ENCODE peak calls at places on chromosomes 7 and 10, in four cellular contexts. One of them, this sample, is unnamed.

GRCh38 chr10:36248314-36248981 is 606.4 kb upstream of the FZD8 start:
- DNase-seq in coronary artery: no peak
- DNase-seq in pancreas: no peak
- DNase-seq in IMR-90: peak
- DNase-seq in this sample: no peak

GRCh38 chr10:88088441-88089340 is 225.3 kb downstream of the PTEN start:
- DNase-seq in coronary artery: no peak
- DNase-seq in pancreas: no peak
- DNase-seq in IMR-90: no peak
- DNase-seq in this sample: no peak

GRCh38 chr10:114724295-114724694 is 66.2 kb upstream of the ABLIM1 start:
- DNase-seq in coronary artery: no peak
- DNase-seq in pancreas: no peak
- DNase-seq in IMR-90: no peak
- DNase-seq in this sample: no peak

GRCh38 chr10:113960617-113961260 is 82.9 kb upstream of the ADRB1 start:
- DNase-seq in coronary artery: no peak
- DNase-seq in pancreas: no peak
- DNase-seq in IMR-90: no peak
- DNase-seq in this sample: no peak

GRCh38 chr10:12509016-12509793 is 159.9 kb downstream of the CAMK1D start:
- DNase-seq in coronary artery: peak
- DNase-seq in pancreas: no peak
- DNase-seq in IMR-90: no peak
- DNase-seq in this sample: no peak

GRCh38 chr10:52215745-52216361 is 98.2 kb upstream of the DKK1 start:
- DNase-seq in coronary artery: no peak
- DNase-seq in pancreas: no peak
- DNase-seq in IMR-90: peak
- DNase-seq in this sample: no peak

GRCh38 chr7:111438369-111439289 is 123.7 kb downstream of the IMMP2L start:
- DNase-seq in coronary artery: no peak
- DNase-seq in pancreas: no peak
- DNase-seq in IMR-90: peak
- DNase-seq in this sample: no peak

GRCh38 chr10:28677889-28678686 is 767 bp downstream of the BAMBI start:
- DNase-seq in coronary artery: peak
- DNase-seq in pancreas: peak
- DNase-seq in IMR-90: peak
- DNase-seq in this sample: no peak

GRCh38 chr10:87694011-87694794 is 34.5 kb downstream of the PAPSS2 start:
- DNase-seq in coronary artery: no peak
- DNase-seq in pancreas: no peak
- DNase-seq in IMR-90: peak
- DNase-seq in this sample: no peak

GRCh38 chr10:13690281-13690825 is 103.6 kb downstream of the PRPF18 start:
- DNase-seq in coronary artery: no peak
- DNase-seq in pancreas: no peak
- DNase-seq in IMR-90: no peak
- DNase-seq in this sample: peak

GRCh38 chr10:121608669-121609190 is 10.5 kb upstream of the FGFR2 start:
- DNase-seq in coronary artery: no peak
- DNase-seq in pancreas: peak
- DNase-seq in IMR-90: no peak
- DNase-seq in this sample: peak

GRCh38 chr7:83466187-83466923 is 182.6 kb downstream of the SEMA3E start:
- DNase-seq in coronary artery: no peak
- DNase-seq in pancreas: no peak
- DNase-seq in IMR-90: no peak
- DNase-seq in this sample: no peak

GRCh38 chr7:34939175-34939574 is 98.1 kb downstream of the DPY19L1 start:
- DNase-seq in coronary artery: no peak
- DNase-seq in pancreas: no peak
- DNase-seq in IMR-90: peak
- DNase-seq in this sample: no peak

GRCh38 chr10:124150807-124151417 is 57.5 kb upstream of the CHST15 start:
- DNase-seq in coronary artery: no peak
- DNase-seq in pancreas: no peak
- DNase-seq in IMR-90: no peak
- DNase-seq in this sample: no peak

GRCh38 chr7:69695998-69696657 is 97.9 kb downstream of the AUTS2 start:
- DNase-seq in coronary artery: no peak
- DNase-seq in pancreas: no peak
- DNase-seq in IMR-90: no peak
- DNase-seq in this sample: no peak

GRCh38 chr10:14774214-14774580 is 500 bp downstream of the FAM107B start:
- DNase-seq in coronary artery: no peak
- DNase-seq in pancreas: no peak
- DNase-seq in IMR-90: no peak
- DNase-seq in this sample: no peak

GRCh38 chr10:62852961-62853702 is 37.0 kb upstream of the EGR2 start:
- DNase-seq in coronary artery: no peak
- DNase-seq in pancreas: no peak
- DNase-seq in IMR-90: no peak
- DNase-seq in this sample: no peak

DNA sequence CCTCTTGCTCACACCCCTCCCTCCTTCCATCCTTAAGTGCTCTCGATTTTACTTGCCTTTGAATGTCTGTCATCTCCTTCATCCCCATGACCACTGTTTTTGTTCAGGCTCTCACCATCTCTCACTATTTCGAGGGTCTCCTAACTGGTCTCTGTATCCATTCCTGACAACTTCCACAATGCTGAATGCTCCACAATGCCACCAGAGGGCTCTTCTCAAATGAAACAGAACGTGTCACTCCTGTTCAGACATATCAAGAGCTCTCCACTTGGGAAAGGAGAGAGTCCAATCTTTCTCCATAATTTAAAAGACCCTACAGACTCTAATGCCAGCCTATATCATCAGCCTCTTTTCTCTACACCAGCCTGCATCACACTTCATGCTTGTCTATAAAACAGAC is 9.0 kb upstream of the SLC13A1 start:
- DNase-seq in coronary artery: no peak
- DNase-seq in pancreas: no peak
- DNase-seq in IMR-90: no peak
- DNase-seq in this sample: no peak
- TF ChIP-seq CTCF in coronary artery: no peak
- TF ChIP-seq CTCF in pancreas: peak
- TF ChIP-seq CTCF in IMR-90: no peak
- TF ChIP-seq CTCF in this sample: peak

GRCh38 chr10:44383749-44384600 is 922 bp downstream of the CXCL12 start:
- DNase-seq in coronary artery: peak
- DNase-seq in pancreas: peak
- DNase-seq in IMR-90: peak
- DNase-seq in this sample: peak
- TF ChIP-seq CTCF in coronary artery: no peak
- TF ChIP-seq CTCF in pancreas: no peak
- TF ChIP-seq CTCF in IMR-90: no peak
- TF ChIP-seq CTCF in this sample: peak

DNA sequence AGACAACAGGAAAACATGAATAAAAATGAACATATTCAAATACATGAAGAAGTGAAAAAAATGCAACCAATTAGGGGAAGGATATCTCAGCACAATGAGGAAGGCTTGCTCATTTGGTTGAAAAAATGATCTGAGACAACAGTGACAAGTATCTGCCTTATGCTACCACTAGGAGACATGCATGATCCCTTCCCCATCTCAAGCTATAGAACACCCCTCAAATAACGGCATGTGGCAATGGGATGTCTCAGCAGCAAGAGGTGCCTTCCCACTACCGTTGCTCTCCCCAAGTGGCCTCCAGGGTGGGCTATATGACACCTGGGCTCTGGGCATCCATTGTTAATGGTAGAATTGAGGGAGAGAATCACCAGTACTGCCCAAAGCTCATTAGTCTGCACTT is 98.1 kb upstream of the RSU1 start:
- DNase-seq in coronary artery: no peak
- DNase-seq in pancreas: no peak
- DNase-seq in IMR-90: no peak
- DNase-seq in this sample: no peak
- TF ChIP-seq CTCF in coronary artery: no peak
- TF ChIP-seq CTCF in pancreas: no peak
- TF ChIP-seq CTCF in IMR-90: no peak
- TF ChIP-seq CTCF in this sample: no peak

DNA sequence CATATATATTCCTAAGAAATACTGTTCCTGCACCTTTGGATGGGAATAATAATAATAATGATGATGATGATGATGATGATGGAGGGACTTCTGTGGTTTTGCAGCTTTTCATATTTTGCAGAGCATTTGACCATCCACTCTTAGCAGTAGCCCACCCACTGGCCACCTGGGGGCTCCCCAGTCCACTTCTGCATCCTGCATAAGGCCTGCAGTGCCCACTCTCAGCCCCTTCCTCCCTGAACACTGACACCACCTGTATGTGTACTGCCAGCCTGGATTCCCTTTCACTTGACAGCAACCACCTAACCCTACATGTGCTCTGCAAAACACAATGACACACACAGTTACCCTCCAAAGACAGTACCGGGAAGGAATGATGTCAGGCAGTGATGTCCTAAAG is 131.4 kb downstream of the ADAM12 start:
- DNase-seq in coronary artery: no peak
- DNase-seq in pancreas: no peak
- DNase-seq in IMR-90: no peak
- DNase-seq in this sample: no peak
- TF ChIP-seq CTCF in coronary artery: no peak
- TF ChIP-seq CTCF in pancreas: no peak
- TF ChIP-seq CTCF in IMR-90: no peak
- TF ChIP-seq CTCF in this sample: peak

DNA sequence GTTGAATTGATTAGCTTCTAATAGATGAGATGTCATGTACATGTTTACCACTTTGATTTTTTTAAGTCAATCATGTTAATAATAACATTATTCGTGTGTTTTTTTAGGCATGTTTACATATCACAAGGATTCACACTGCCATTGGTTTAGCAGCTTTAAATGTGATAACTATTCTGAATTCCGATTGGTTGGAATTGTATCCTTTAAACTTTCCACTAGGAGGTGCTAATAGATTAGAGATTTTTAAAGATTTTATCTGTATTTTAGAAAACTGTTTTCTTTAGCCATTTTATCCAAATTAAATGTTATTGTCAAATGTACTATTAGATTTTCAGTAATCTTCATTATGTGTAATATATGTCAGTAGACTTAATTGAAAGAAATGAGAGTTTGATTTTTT is 83.2 kb downstream of the HECTD2 start:
- DNase-seq in coronary artery: no peak
- DNase-seq in pancreas: no peak
- DNase-seq in IMR-90: peak
- DNase-seq in this sample: no peak
- TF ChIP-seq CTCF in coronary artery: peak
- TF ChIP-seq CTCF in pancreas: peak
- TF ChIP-seq CTCF in IMR-90: peak
- TF ChIP-seq CTCF in this sample: peak

GRCh38 chr7:57867884-57868701 is 418.1 kb downstream of the ZNF716 start:
- DNase-seq in coronary artery: no peak
- DNase-seq in pancreas: peak
- DNase-seq in IMR-90: no peak
- DNase-seq in this sample: no peak

GRCh38 chr7:57868771-57869483 is 418.9 kb downstream of the ZNF716 start:
- DNase-seq in coronary artery: no peak
- DNase-seq in pancreas: peak
- DNase-seq in IMR-90: no peak
- DNase-seq in this sample: no peak
- TF ChIP-seq CTCF in coronary artery: no peak
- TF ChIP-seq CTCF in pancreas: no peak
- TF ChIP-seq CTCF in IMR-90: no peak
- TF ChIP-seq CTCF in this sample: no peak

DNA sequence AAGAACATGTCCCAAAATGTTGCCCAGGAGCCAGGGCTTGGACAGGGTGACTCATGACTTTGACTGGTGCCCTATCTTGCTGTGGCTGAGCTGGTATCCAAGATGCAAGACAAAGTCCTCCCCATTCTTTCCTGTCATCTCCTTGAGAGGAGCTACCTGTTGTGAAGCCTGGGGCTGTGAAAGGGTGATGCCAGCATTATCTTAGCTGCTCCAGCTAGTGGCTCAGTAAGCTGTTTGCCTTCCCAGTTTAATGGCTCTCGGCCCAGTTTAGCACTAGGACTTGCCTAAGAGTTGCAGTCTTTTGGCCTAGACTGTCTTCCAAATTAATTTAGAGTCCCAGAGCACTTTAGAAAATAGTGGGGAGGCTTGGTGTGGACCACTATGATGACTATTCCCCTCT is 424.3 kb upstream of the NRG3 start:
- DNase-seq in coronary artery: no peak
- DNase-seq in pancreas: no peak
- DNase-seq in IMR-90: no peak
- DNase-seq in this sample: no peak
- TF ChIP-seq CTCF in coronary artery: no peak
- TF ChIP-seq CTCF in pancreas: no peak
- TF ChIP-seq CTCF in IMR-90: no peak
- TF ChIP-seq CTCF in this sample: no peak

DNA sequence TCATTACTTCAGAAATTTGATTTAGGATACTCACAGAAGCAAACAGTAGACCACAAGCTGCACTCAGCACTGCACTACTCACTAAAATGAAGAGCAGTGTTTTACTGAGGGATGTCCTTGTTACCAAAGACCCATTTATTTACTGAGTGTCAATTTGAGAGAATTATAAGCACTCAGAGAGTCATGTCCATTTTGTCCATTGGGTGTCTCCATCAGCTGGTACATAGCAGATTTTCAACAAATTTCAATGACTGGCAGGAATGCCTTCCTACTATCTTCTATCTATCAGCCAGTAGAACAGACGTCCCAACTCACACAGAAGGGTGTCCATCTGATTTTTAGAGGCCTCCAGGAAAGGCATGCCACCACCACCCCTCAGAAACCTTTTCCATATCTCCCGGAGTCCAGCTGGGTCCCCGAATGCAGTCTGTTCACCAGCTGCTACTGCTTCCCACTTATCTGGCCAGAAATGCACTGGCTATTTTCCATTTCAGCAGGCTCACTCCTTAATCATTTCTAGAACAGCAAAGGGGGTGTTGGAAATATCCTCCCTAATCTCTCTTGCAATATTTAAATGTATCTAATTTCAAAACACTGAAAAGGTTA is 1164.2 kb upstream of the CELF2 start:
- DNase-seq in coronary artery: no peak
- DNase-seq in pancreas: no peak
- DNase-seq in IMR-90: no peak
- DNase-seq in this sample: no peak
- TF ChIP-seq CTCF in coronary artery: no peak
- TF ChIP-seq CTCF in pancreas: no peak
- TF ChIP-seq CTCF in IMR-90: no peak
- TF ChIP-seq CTCF in this sample: peak

DNA sequence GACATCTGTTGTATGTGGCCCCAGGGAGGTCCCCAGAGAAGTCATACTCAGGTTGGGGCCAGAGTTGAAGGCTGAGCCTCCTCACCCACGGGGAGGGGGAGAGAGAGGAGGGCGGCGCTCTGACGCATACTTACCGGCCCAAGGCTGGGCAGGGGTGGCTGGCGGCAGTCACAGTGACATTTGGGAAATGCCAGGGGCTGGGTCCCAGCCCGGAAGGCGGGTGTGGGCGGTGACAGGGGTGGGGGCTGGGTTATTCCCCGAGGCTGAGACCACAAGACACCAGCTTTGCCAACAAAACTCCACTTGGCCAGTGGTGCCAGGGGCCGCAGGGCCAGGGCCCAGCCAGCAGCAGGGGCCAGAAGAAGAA is 41.1 kb downstream of the RASGEF1A start:
- DNase-seq in coronary artery: no peak
- DNase-seq in pancreas: peak
- DNase-seq in IMR-90: no peak
- DNase-seq in this sample: peak
- TF ChIP-seq CTCF in coronary artery: no peak
- TF ChIP-seq CTCF in pancreas: no peak
- TF ChIP-seq CTCF in IMR-90: no peak
- TF ChIP-seq CTCF in this sample: no peak